ENCODE peak calls at places on chromosomes 4 and X, in eight cellular contexts. K is SK-N-SH; E is coronary artery; B is stomach; F is CD8-positive, alpha-beta T cell; W is right atrium auricular region; S is neural progenitor cell; P is lower leg skin. T is an unnamed sample.
A peak's percentile ranks its signal among the peaks of the same experiment; 100 is the strongest.

GRCh38 chrX:47232803-47233332 is at the start of gene USP11:
- DNase-seq in K (peak; percentile 78), E (peak; percentile 78), B (peak; percentile 38), F (peak; percentile 47), W (no peak), S (peak; percentile 83), P (peak; percentile 87), T (no peak)

GRCh38 chrX:47080915-47081236 is 2.6 kb downstream of the RGN start:
- DNase-seq in K (no peak), E (no peak), B (no peak), F (no peak), W (no peak), S (no peak), P (no peak), T (no peak)

GRCh38 chrX:104285201-104285600 is 30.5 kb upstream of the ESX1 start:
- DNase-seq in K (no peak), E (no peak), B (no peak), F (no peak), W (no peak), S (no peak), P (no peak), T (no peak)

GRCh38 chr4:159086606-159087005 is 16.3 kb upstream of the RAPGEF2 start:
- DNase-seq in K (no peak), E (no peak), B (no peak), F (no peak), W (no peak), S (no peak), P (no peak), T (no peak)

GRCh38 chr4:145132521-145133098 is 34.5 kb downstream of the ABCE1 start:
- DNase-seq in K (no peak), E (no peak), B (no peak), F (no peak), W (no peak), S (no peak), P (no peak), T (no peak)

GRCh38 chrX:17976955-17977354 is 115.9 kb upstream of the RAI2 start:
- DNase-seq in K (no peak), E (no peak), B (no peak), F (no peak), W (no peak), S (no peak), P (no peak), T (no peak)

GRCh38 chr4:2263701-2264321 is 1.9 kb upstream of the MXD4 start:
- DNase-seq in K (no peak), E (no peak), B (no peak), F (no peak), W (no peak), S (peak; percentile 82), P (no peak), T (no peak)

GRCh38 chr4:2343476-2343875 is 75.0 kb downstream of the ZFYVE28 start:
- DNase-seq in K (no peak), E (peak; percentile 57), B (no peak), F (no peak), W (peak; percentile 34), S (no peak), P (peak; percentile 36), T (no peak)

GRCh38 chr4:41468122-41468521 is 69.8 kb upstream of the LIMCH1 start:
- DNase-seq in K (no peak), E (no peak), B (no peak), F (no peak), W (no peak), S (no peak), P (no peak), T (no peak)

GRCh38 chr4:126405369-126405982 is 1090.7 kb downstream of the FAT4 start:
- DNase-seq in K (no peak), E (no peak), B (no peak), F (no peak), W (no peak), S (peak; percentile 47), P (no peak), T (no peak)

GRCh38 chrX:133151320-133151719 is 54.4 kb upstream of the USP26 start:
- DNase-seq in K (no peak), E (no peak), B (no peak), F (no peak), W (no peak), S (no peak), P (no peak), T (no peak)

GRCh38 chrX:106901781-106902219 is 1.3 kb downstream of the RIPPLY1 start:
- DNase-seq in K (no peak), E (no peak), B (no peak), F (no peak), W (no peak), S (no peak), P (no peak), T (no peak)

GRCh38 chr4:67702166-67702565 is 1.2 kb upstream of the UBA6 start:
- DNase-seq in K (no peak), E (no peak), B (no peak), F (no peak), W (no peak), S (no peak), P (no peak), T (no peak)

GRCh38 chrX:150200820-150201287 is 162.3 kb upstream of the MAMLD1 start:
- DNase-seq in K (peak; percentile 26), E (peak; percentile 78), B (no peak), F (no peak), W (peak; percentile 84), S (no peak), P (peak; percentile 91), T (peak; percentile 90)

GRCh38 chrX:149267878-149268813 is 237.0 kb downstream of the IDS start:
- DNase-seq in K (no peak), E (no peak), B (no peak), F (no peak), W (no peak), S (no peak), P (no peak), T (no peak)

GRCh38 chr4:183255487-183255886 is 64.6 kb downstream of the CLDN22 start:
- DNase-seq in K (no peak), E (no peak), B (no peak), F (no peak), W (no peak), S (no peak), P (no peak), T (no peak)

GRCh38 chr4:120718979-120719566 is 203.5 kb downstream of the PRDM5 start:
- DNase-seq in K (peak; percentile 34), E (no peak), B (no peak), F (no peak), W (no peak), S (peak; percentile 56), P (no peak), T (no peak)

GRCh38 chr4:85994576-85994975 is 365.3 kb downstream of the MAPK10 start:
- DNase-seq in K (no peak), E (no peak), B (no peak), F (no peak), W (no peak), S (no peak), P (no peak), T (no peak)

GRCh38 chr4:105436414-105436813 is 37.4 kb downstream of the PPA2 start:
- DNase-seq in K (no peak), E (no peak), B (no peak), F (no peak), W (no peak), S (no peak), P (no peak), T (no peak)

DNA sequence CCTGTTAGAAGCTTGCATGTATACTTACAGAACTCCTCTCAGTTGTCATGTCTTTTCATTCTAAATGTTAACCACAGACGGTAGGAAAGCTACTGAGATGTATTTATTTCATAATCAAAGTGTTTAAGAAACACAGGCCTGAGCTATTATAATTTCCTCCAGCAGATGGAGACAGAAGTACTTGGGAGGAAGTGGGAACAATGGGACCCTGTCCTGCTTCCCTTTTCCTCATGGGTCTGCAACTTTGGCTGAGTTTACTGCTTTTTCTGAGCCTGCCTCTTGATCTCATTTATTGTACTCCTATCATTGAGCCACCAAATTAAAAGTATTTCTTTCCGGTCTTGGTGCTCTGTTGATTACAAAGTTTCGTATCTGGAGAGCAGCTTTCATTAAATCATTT is 67.7 kb upstream of the SPANXN2 start:
- DNase-seq in K (peak; percentile 8), E (no peak), B (no peak), F (no peak), W (no peak), S (peak; percentile 31), P (no peak), T (no peak)
- TF ChIP-seq CTCF in K (peak; percentile 88), E (no peak), B (no peak), F (no peak), W (peak; percentile 34), S (peak; percentile 50), P (no peak), T (peak; percentile 51)

GRCh38 chr4:102623622-102624021 is 122.5 kb downstream of the NFKB1 start:
- DNase-seq in K (peak; percentile 44), E (no peak), B (no peak), F (no peak), W (no peak), S (peak; percentile 43), P (peak; percentile 79), T (no peak)
- TF ChIP-seq CTCF in K (peak; percentile 48), E (no peak), B (no peak), F (no peak), W (peak; percentile 29), S (peak; percentile 25), P (no peak), T (peak; percentile 46)

GRCh38 chr4:71549516-71550160 is 210.8 kb downstream of the SLC4A4 start:
- DNase-seq in K (no peak), E (no peak), B (no peak), F (no peak), W (no peak), S (no peak), P (no peak), T (no peak)

GRCh38 chr4:71545168-71545567 is 206.3 kb downstream of the SLC4A4 start:
- DNase-seq in K (no peak), E (no peak), B (no peak), F (no peak), W (no peak), S (no peak), P (no peak), T (no peak)

GRCh38 chr4:71553605-71554004 is 214.8 kb downstream of the SLC4A4 start:
- DNase-seq in K (peak; percentile 0), E (no peak), B (no peak), F (no peak), W (no peak), S (peak; percentile 13), P (no peak), T (no peak)

GRCh38 chr4:71554025-71554424 is 215.2 kb downstream of the SLC4A4 start:
- DNase-seq in K (no peak), E (no peak), B (no peak), F (no peak), W (no peak), S (no peak), P (no peak), T (no peak)

GRCh38 chr4:71550220-71551190 is 211.7 kb downstream of the SLC4A4 start:
- DNase-seq in K (no peak), E (no peak), B (no peak), F (no peak), W (no peak), S (peak; percentile 24), P (no peak), T (no peak)
- TF ChIP-seq CTCF in K (no peak), E (no peak), B (no peak), F (no peak), W (peak; percentile 30), S (peak; percentile 32), P (no peak), T (peak; percentile 52)

DNA sequence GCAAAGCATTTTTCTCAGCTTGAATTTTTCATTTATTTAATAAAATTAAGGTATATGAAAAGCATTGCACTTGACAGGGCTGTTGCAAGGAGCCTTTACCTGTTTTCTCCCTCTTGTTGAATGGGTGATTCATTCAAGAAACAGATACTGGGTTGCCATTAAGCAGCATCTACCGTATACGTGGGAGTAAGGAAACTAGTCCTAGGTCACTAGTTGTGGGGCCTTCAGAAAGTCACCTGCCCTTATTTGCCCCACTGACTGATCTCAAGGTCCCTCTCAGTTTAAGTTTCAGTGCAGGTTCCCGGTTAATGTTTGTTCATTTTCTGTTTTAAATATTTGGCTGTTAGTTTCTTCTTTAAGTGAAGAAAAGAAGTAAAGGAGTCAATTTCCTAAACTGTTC is 34.0 kb downstream of the LHFPL1 start:
- DNase-seq in K (no peak), E (no peak), B (no peak), F (no peak), W (no peak), S (no peak), P (no peak), T (no peak)
- TF ChIP-seq CTCF in K (no peak), E (no peak), B (no peak), F (no peak), W (no peak), S (no peak), P (no peak), T (no peak)